ENCODE peak calls at places on chromosomes 2 and 18, in seven cellular contexts. V is DND-41; S is effector memory CD4-positive, alpha-beta T cell; Z is BJ; K is NT2/D1; F is lower lobe of right lung; N is prostate gland. R is an unnamed sample.

GRCh38 chr2:233406865-233407264 is 52.6 kb downstream of the DGKD start:
- DNase-seq in V (no peak), S (no peak), Z (no peak), K (no peak), F (no peak), N (no peak), R (no peak)

GRCh38 chr2:25976884-25977741 is 5.2 kb downstream of the KIF3C start:
- DNase-seq in V (no peak), S (no peak), Z (no peak), K (no peak), F (no peak), N (no peak), R (no peak)

GRCh38 chr18:8627107-8627472 is 17.9 kb downstream of the RAB12 start:
- DNase-seq in V (no peak), S (no peak), Z (no peak), K (no peak), F (no peak), N (no peak), R (no peak)

GRCh38 chr2:177758591-177759371 is 313.8 kb downstream of the PDE11A start:
- DNase-seq in V (peak; percentile 23), S (no peak), Z (no peak), K (peak; percentile 56), F (no peak), N (no peak), R (no peak)

GRCh38 chr18:3799515-3799914 is 349.5 kb downstream of the TGIF1 start:
- DNase-seq in V (no peak), S (no peak), Z (no peak), K (no peak), F (no peak), N (no peak), R (no peak)

GRCh38 chr2:170716851-170717598 is 1.9 kb downstream of the SP5 start:
- DNase-seq in V (no peak), S (no peak), Z (no peak), K (no peak), F (peak; percentile 67), N (no peak), R (no peak)

GRCh38 chr2:54626884-54627283 is 96.6 kb upstream of the EML6 start:
- DNase-seq in V (no peak), S (no peak), Z (no peak), K (no peak), F (no peak), N (no peak), R (no peak)

GRCh38 chr2:172275239-172275638 is 152.1 kb upstream of the ITGA6 start:
- DNase-seq in V (no peak), S (no peak), Z (no peak), K (no peak), F (no peak), N (no peak), R (no peak)

GRCh38 chr18:63979409-63979908 is 9.6 kb downstream of the SERPINB8 start:
- DNase-seq in V (peak; percentile 70), S (no peak), Z (peak; percentile 17), K (no peak), F (no peak), N (peak; percentile 65), R (peak; percentile 47)

GRCh38 chr2:220966636-220967035 is 605.5 kb downstream of the EPHA4 start:
- DNase-seq in V (no peak), S (no peak), Z (peak; percentile 74), K (no peak), F (no peak), N (no peak), R (no peak)

GRCh38 chr2:116719841-116720240 is 1094.7 kb upstream of the DDX18 start:
- DNase-seq in V (no peak), S (no peak), Z (no peak), K (no peak), F (no peak), N (no peak), R (no peak)

GRCh38 chr2:25041307-25041927 is 459 bp upstream of the EFR3B start:
- DNase-seq in V (peak; percentile 37), S (no peak), Z (no peak), K (peak; percentile 54), F (peak; percentile 79), N (peak; percentile 24), R (peak; percentile 23)

GRCh38 chr2:186991766-186992417 is 142.9 kb upstream of the ZSWIM2 start:
- DNase-seq in V (no peak), S (no peak), Z (no peak), K (no peak), F (no peak), N (no peak), R (no peak)

GRCh38 chr2:26772064-26773001 is 8.2 kb downstream of the SLC35F6 start:
- DNase-seq in V (no peak), S (no peak), Z (peak; percentile 32), K (no peak), F (peak; percentile 91), N (peak; percentile 95), R (no peak)

GRCh38 chr2:238596571-238597551 is 170.1 kb downstream of the ASB1 start:
- DNase-seq in V (no peak), S (no peak), Z (peak; percentile 86), K (no peak), F (no peak), N (peak; percentile 90), R (no peak)

GRCh38 chr18:8788503-8789429 is 83.4 kb downstream of the MTCL1 start:
- DNase-seq in V (no peak), S (no peak), Z (no peak), K (no peak), F (no peak), N (no peak), R (no peak)

GRCh38 chr2:210366675-210367080 is 51.7 kb upstream of the MYL1 start:
- DNase-seq in V (no peak), S (no peak), Z (no peak), K (peak; percentile 9), F (no peak), N (no peak), R (no peak)

GRCh38 chr2:15730545-15731212 is 139.0 kb downstream of the DDX1 start:
- DNase-seq in V (no peak), S (no peak), Z (peak; percentile 59), K (no peak), F (peak; percentile 91), N (peak; percentile 68), R (no peak)

GRCh38 chr18:48939368-48940097 is 11.2 kb downstream of the SMAD7 start:
- DNase-seq in V (no peak), S (no peak), Z (no peak), K (no peak), F (no peak), N (no peak), R (no peak)

GRCh38 chr2:132669854-132670103 is 226 bp downstream of the LYPD1 start:
- DNase-seq in V (no peak), S (no peak), Z (no peak), K (no peak), F (no peak), N (no peak), R (no peak)

GRCh38 chr2:119326938-119327337 is 39.7 kb downstream of the C2orf76 start:
- DNase-seq in V (no peak), S (no peak), Z (no peak), K (no peak), F (no peak), N (no peak), R (no peak)

GRCh38 chr2:173647681-173648350 is 293.1 kb downstream of the CDCA7 start:
- DNase-seq in V (no peak), S (no peak), Z (no peak), K (no peak), F (no peak), N (no peak), R (no peak)

GRCh38 chr2:239506101-239506808 is 105.4 kb upstream of the HDAC4 start:
- DNase-seq in V (no peak), S (no peak), Z (no peak), K (no peak), F (peak; percentile 28), N (no peak), R (no peak)

GRCh38 chr18:55534996-55535395 is 53.0 kb downstream of the TCF4 start:
- DNase-seq in V (no peak), S (no peak), Z (no peak), K (no peak), F (no peak), N (no peak), R (no peak)

GRCh38 chr18:57269756-57270534 is 82.4 kb upstream of the ST8SIA3 start:
- DNase-seq in V (no peak), S (no peak), Z (no peak), K (no peak), F (no peak), N (no peak), R (no peak)

GRCh38 chr2:229486673-229487072 is 215.6 kb upstream of the PID1 start:
- DNase-seq in V (no peak), S (no peak), Z (no peak), K (peak; percentile 68), F (no peak), N (no peak), R (no peak)

GRCh38 chr2:160157861-160158813 is 41.9 kb downstream of the ITGB6 start:
- DNase-seq in V (no peak), S (no peak), Z (no peak), K (peak; percentile 36), F (no peak), N (no peak), R (no peak)

DNA sequence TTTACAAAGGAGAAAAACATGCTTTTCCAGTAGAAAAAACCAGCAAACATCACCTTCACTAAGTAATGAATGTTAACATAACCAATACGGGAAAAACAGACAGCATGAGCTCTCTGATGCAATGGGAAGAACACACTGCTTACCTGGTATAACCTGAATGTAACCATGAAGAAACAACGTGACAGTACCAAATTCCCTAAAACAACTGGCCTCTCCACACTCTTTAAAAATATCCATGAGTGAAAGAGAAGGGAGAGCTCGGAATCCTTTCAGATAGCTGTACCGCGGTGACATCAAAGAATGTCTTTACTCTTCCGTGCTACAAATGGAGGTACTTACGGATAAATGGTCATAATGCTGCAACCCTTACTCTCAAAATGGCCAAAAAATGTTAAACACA is 32.1 kb downstream of the SAP130 start:
- DNase-seq in V (no peak), S (no peak), Z (no peak), K (no peak), F (no peak), N (no peak), R (no peak)
- H3K36me3 ChIP-seq in V (peaks cover 96% of the 10 kb centered on the region), S (peaks cover 63% of the 10 kb centered on the region), Z (peaks cover 12% of the 10 kb centered on the region), K (peaks cover 74% of the 10 kb centered on the region), F (peaks cover 93% of the 10 kb centered on the region), N (no peaks in the 10 kb centered on the region), R (peaks cover 90% of the 10 kb centered on the region)

DNA sequence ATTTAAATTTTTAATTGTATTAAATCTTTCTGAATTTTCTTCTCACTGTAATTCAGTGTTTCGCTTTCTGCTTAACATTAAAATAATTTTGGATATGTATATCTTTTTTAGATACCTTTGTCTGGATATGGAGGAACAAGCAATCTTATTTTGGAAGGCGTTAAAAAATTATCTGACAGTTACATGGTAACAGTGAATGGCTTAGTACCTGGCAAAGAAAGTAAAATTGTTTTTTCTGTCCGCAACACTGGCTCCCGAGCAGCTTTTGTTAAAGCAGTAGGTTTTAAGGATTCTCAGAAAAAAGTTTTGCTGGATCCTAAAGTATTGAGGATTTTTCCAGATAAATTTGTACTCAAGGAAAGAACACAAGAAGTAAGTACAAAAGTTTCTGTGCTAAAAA is 95.7 kb downstream of the CEP192 start:
- DNase-seq in V (no peak), S (no peak), Z (no peak), K (no peak), F (no peak), N (no peak), R (no peak)
- H3K36me3 ChIP-seq in V (peaks cover 69% of the 10 kb centered on the region), S (peaks cover 26% of the 10 kb centered on the region), Z (peaks cover 3% of the 10 kb centered on the region), K (peaks cover 21% of the 10 kb centered on the region), F (peaks cover 40% of the 10 kb centered on the region), N (no peaks in the 10 kb centered on the region), R (peaks cover 30% of the 10 kb centered on the region)

GRCh38 chr18:26051845-26052244 is 38.6 kb downstream of the SS18 start:
- DNase-seq in V (no peak), S (no peak), Z (no peak), K (no peak), F (no peak), N (no peak), R (no peak)
- H3K36me3 ChIP-seq in V (peaks cover 73% of the 10 kb centered on the region), S (peaks cover 38% of the 10 kb centered on the region), Z (peaks cover 6% of the 10 kb centered on the region), K (peaks cover 5% of the 10 kb centered on the region), F (peaks cover 85% of the 10 kb centered on the region), N (no peaks in the 10 kb centered on the region), R (peaks cover 4% of the 10 kb centered on the region)

GRCh38 chr2:231223001-231223375 is 24.6 kb downstream of the ARMC9 start:
- DNase-seq in V (no peak), S (no peak), Z (no peak), K (no peak), F (no peak), N (no peak), R (no peak)
- H3K36me3 ChIP-seq in V (no peaks in the 10 kb centered on the region), S (no peaks in the 10 kb centered on the region), Z (peaks cover 10% of the 10 kb centered on the region), K (peaks cover 49% of the 10 kb centered on the region), F (peaks cover 4% of the 10 kb centered on the region), N (no peaks in the 10 kb centered on the region), R (no peaks in the 10 kb centered on the region)